ENCODE peak calls at places on chromosomes 6 and 20, in ten cellular contexts. M is central memory CD4-positive, alpha-beta T cell; E is brain microvascular endothelial cell; R is ELF-1; P is fibroblast of villous mesenchyme; Q is mucosa of gallbladder; H is GM23248; B is ureter; G is NCI-H2081; A is adipocyte. J is an unnamed sample.

GRCh38 chr6:81708306-81708705 is 44.2 kb downstream of the TENT5A start:
- DNase-seq in M (no peak), E (peak), R (peak), P (no peak), Q (no peak), H (no peak), B (no peak), G (no peak), A (no peak), J (no peak)

GRCh38 chr20:3111507-3111906 is 27.0 kb upstream of the AVP start:
- DNase-seq in M (no peak), E (no peak), R (no peak), P (no peak), Q (no peak), H (no peak), B (no peak), G (no peak), A (no peak), J (no peak)

GRCh38 chr6:2658788-2659187 is 91.9 kb downstream of the MYLK4 start:
- DNase-seq in M (no peak), E (no peak), R (no peak), P (no peak), Q (no peak), H (peak), B (no peak), G (no peak), A (no peak), J (no peak)

GRCh38 chr6:27288136-27289044 is 23.7 kb downstream of the POM121L2 start:
- DNase-seq in M (no peak), E (no peak), R (peak), P (no peak), Q (no peak), H (no peak), B (no peak), G (no peak), A (no peak), J (no peak)

GRCh38 chr6:35503534-35503933 is 6.7 kb upstream of the TEAD3 start:
- DNase-seq in M (no peak), E (no peak), R (no peak), P (no peak), Q (no peak), H (no peak), B (no peak), G (no peak), A (no peak), J (no peak)

GRCh38 chr6:106767271-106767670 is 137.9 kb downstream of the QRSL1 start:
- DNase-seq in M (no peak), E (no peak), R (no peak), P (no peak), Q (no peak), H (no peak), B (no peak), G (no peak), A (no peak), J (no peak)

GRCh38 chr6:215335-216034 is 76.8 kb upstream of the DUSP22 start:
- DNase-seq in M (peak), E (no peak), R (no peak), P (no peak), Q (no peak), H (peak), B (no peak), G (no peak), A (no peak), J (peak)

GRCh38 chr20:31515775-31516107 is 1.5 kb downstream of the HM13 start:
- DNase-seq in M (no peak), E (no peak), R (no peak), P (no peak), Q (no peak), H (peak), B (no peak), G (no peak), A (no peak), J (peak)

GRCh38 chr6:149459761-149460160 is 25.1 kb downstream of the ZC3H12D start:
- DNase-seq in M (no peak), E (peak), R (no peak), P (no peak), Q (no peak), H (peak), B (no peak), G (no peak), A (no peak), J (no peak)

J was measured in thyroid gland.